ENCODE peak calls at places on chromosomes 11 and 22, in nine cellular contexts. O is tibial nerve, R is uterus, C is lower leg skin, X is spleen, N is thyroid gland, U is GM12891, W is NB4, V is A549. E is an unnamed sample.

GRCh38 chr11:63999349-64000025 is 13.2 kb downstream of the OTUB1 start:
- DNase-seq in V (no peak), N (peak), X (peak), R (peak), U (peak), W (no peak), C (peak), O (no peak), E (no peak)

GRCh38 chr11:19673924-19674390 is 38.7 kb upstream of the NAV2 start:
- DNase-seq in N (peak), O (peak), V (no peak), W (peak), C (peak), U (no peak), X (no peak), R (peak), E (no peak)

GRCh38 chr11:27721505-27722116 is 21.4 kb upstream of the BDNF start:
- DNase-seq in C (no peak), O (no peak), V (no peak), W (no peak), X (no peak), N (no peak), U (no peak), R (no peak), E (no peak)

GRCh38 chr11:118252688-118253087 is 523 bp upstream of the MPZL3 start:
- DNase-seq in C (no peak), R (no peak), U (no peak), V (no peak), X (no peak), W (peak), O (no peak), N (no peak), E (no peak)

GRCh38 chr22:20422271-20422958 is 15.2 kb downstream of the SCARF2 start:
- DNase-seq in R (no peak), W (peak), V (no peak), U (no peak), O (no peak), C (no peak), X (peak), N (no peak), E (no peak)

GRCh38 chr11:8739309-8739793 is 56.8 kb downstream of the RPL27A start:
- DNase-seq in N (peak), V (no peak), U (no peak), X (no peak), C (no peak), O (no peak), W (no peak), R (no peak), E (no peak)

GRCh38 chr11:67271548-67272284 is 5.4 kb downstream of the GRK2 start:
- DNase-seq in C (peak), U (no peak), W (peak), O (no peak), R (peak), N (no peak), X (peak), V (no peak), E (no peak)

GRCh38 chr11:42311504-42311903 is 852.1 kb upstream of the LRRC4C start:
- DNase-seq in N (no peak), C (no peak), W (no peak), X (no peak), V (no peak), R (no peak), U (no peak), O (peak), E (no peak)

GRCh38 chr11:86291466-86292262 is 10.4 kb upstream of the HIKESHI start:
- DNase-seq in U (peak), X (no peak), N (peak), C (no peak), W (peak), O (peak), V (peak), R (peak), E (peak)

GRCh38 chr11:63915961-63916836 is 765 bp downstream of the RCOR2 start:
- DNase-seq in X (peak), R (no peak), V (peak), W (peak), O (peak), C (peak), U (no peak), N (peak), E (no peak)

GRCh38 chr11:16820324-16821092 is 82.1 kb downstream of the C11orf58 start:
- DNase-seq in W (peak), C (peak), R (peak), U (peak), O (peak), X (peak), V (peak), N (peak), E (peak)

GRCh38 chr11:4496555-4497248 is 14.3 kb downstream of the OR52K1 start:
- DNase-seq in V (no peak), X (no peak), U (no peak), N (peak), C (no peak), R (no peak), O (no peak), W (no peak), E (no peak)

GRCh38 chr22:27492566-27493201 is 308.9 kb downstream of the MN1 start:
- DNase-seq in N (no peak), O (no peak), R (no peak), U (no peak), X (no peak), V (no peak), W (peak), C (no peak), E (no peak)

GRCh38 chr11:62579252-62579651 is 5.6 kb upstream of the EEF1G start:
- DNase-seq in U (no peak), R (no peak), X (no peak), C (no peak), W (no peak), V (no peak), N (no peak), O (no peak), E (no peak)

GRCh38 chr22:42757475-42757874 is 36.8 kb upstream of the A4GALT start:
- DNase-seq in O (no peak), W (no peak), R (no peak), V (no peak), N (no peak), X (no peak), C (no peak), U (no peak), E (no peak)

GRCh38 chr11:124470516-124471231 is 25.2 kb upstream of the OR8B8 start:
- DNase-seq in O (no peak), C (no peak), U (no peak), W (no peak), N (no peak), X (no peak), R (no peak), V (no peak), E (no peak)

GRCh38 chr22:36546932-36547331 is 18.0 kb upstream of the EIF3D start:
- DNase-seq in R (no peak), V (peak), C (no peak), W (peak), N (no peak), U (no peak), X (no peak), O (no peak), E (no peak)

GRCh38 chr11:57219021-57219627 is 17.9 kb downstream of the APLNR start:
- DNase-seq in R (no peak), V (no peak), W (peak), C (no peak), O (peak), U (no peak), N (no peak), X (no peak), E (no peak)

GRCh38 chr11:57214494-57214893 is 22.6 kb downstream of the APLNR start:
- DNase-seq in V (peak), W (no peak), X (no peak), U (no peak), O (no peak), N (no peak), R (peak), C (no peak), E (peak)

GRCh38 chr11:57214087-57214395 is 23.0 kb downstream of the APLNR start:
- DNase-seq in U (no peak), V (no peak), C (no peak), R (no peak), O (no peak), W (no peak), N (no peak), X (no peak), E (no peak)

GRCh38 chr11:57217053-57217452 is 20.0 kb downstream of the APLNR start:
- DNase-seq in U (no peak), O (no peak), R (peak), C (no peak), N (no peak), X (no peak), W (no peak), V (no peak), E (no peak)

GRCh38 chr11:57216463-57216862 is 20.6 kb downstream of the APLNR start:
- DNase-seq in N (no peak), X (no peak), V (no peak), C (no peak), O (no peak), U (no peak), R (no peak), W (no peak), E (no peak)
- TF ChIP-seq POLR2A in N (no peak), X (no peak), V (no peak), C (no peak), O (no peak), U (no peak), R (no peak), W (no peak), E (no peak)

GRCh38 chr11:43315966-43316365 is 4.2 kb downstream of the API5 start:
- DNase-seq in C (no peak), V (no peak), X (no peak), N (no peak), O (no peak), U (no peak), W (no peak), R (no peak), E (no peak)

GRCh38 chr11:43316451-43316850 is 4.7 kb downstream of the API5 start:
- DNase-seq in R (no peak), U (no peak), V (no peak), X (no peak), W (peak), N (no peak), O (no peak), C (no peak), E (no peak)

GRCh38 chr11:43311791-43312607 is at the start of gene API5:
- DNase-seq in V (peak), U (peak), C (peak), O (peak), W (peak), X (peak), N (peak), R (peak), E (peak)
- TF ChIP-seq POLR2A in V (peak), U (peak), C (no peak), O (peak), W (peak), X (no peak), N (peak), R (peak), E (peak)

DNA sequence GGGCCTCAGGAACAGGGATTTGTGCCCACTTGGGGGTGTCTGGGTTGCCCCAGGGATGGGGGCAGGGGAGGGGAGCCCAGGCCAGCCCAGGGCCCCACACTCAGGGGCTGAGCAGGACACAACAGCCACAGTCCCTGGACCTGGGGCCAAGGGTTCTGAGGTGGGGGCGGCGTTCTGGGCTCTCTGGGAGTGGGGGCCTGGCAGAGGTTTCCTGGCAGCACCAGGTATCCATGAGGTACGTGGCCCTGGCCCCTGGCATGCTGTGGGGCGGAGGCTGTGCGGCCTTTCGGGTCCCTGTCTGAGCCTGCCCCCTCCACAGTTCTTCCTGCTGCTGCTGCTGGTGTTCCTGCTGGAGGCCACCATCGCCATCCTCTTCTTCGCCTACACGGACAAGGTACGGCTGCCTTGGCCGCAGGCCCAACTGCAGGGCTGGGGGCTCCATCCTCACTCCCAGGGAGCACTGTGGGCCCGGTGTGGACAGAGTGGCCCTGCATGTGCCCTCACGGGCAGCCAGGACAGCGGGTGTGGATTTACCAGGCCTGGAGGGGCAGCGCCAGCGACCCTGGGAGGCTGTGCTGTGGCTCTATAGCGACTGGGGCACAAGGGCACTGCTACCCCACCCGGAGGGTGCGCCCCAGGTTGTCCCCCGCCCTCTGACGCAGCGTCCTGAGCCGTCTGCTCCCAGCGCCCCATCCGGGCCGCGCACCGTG is 21.6 kb downstream of the TSPAN4 start:
- DNase-seq in W (no peak), C (no peak), V (no peak), R (no peak), U (no peak), N (no peak), X (no peak), O (no peak), E (no peak)
- TF ChIP-seq POLR2A in W (no peak), C (no peak), V (no peak), R (no peak), U (no peak), N (no peak), X (no peak), O (no peak), E (no peak)

GRCh38 chr11:10504490-10504889 is 36.5 kb downstream of the RNF141 start:
- DNase-seq in X (peak), R (no peak), N (no peak), C (peak), W (no peak), V (no peak), U (no peak), O (no peak), E (no peak)

GRCh38 chr11:10503217-10503616 is 37.8 kb downstream of the RNF141 start:
- DNase-seq in X (no peak), O (no peak), V (no peak), U (no peak), N (no peak), C (no peak), W (peak), R (no peak), E (no peak)

GRCh38 chr11:10503777-10504176 is 37.2 kb downstream of the RNF141 start:
- DNase-seq in R (no peak), U (no peak), C (peak), O (no peak), N (no peak), W (peak), X (no peak), V (no peak), E (no peak)

GRCh38 chr11:10502065-10502680 is 38.8 kb downstream of the RNF141 start:
- DNase-seq in R (no peak), U (no peak), C (peak), N (no peak), X (no peak), W (no peak), O (no peak), V (no peak), E (no peak)

DNA sequence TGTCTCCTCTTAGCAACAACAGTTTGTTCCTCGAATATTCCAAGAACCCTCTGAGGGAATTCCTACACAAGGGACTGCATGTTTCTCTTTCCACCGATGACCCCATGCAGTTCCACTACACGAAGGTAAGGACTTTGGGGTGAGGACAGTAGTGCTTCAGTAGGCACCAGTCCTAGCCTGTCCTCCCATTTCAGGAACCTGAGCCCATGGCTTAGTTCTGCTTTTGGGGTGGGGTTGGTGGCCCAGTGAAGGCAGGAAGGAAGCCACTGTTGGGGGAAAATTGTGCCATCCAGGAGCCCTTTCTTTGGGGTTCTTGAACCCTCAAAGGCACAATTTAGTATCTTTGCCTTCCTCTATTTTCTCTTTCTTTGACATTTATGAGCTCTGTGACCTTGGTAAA is 38.2 kb downstream of the RNF141 start:
- DNase-seq in C (peak), U (no peak), O (no peak), V (no peak), W (peak), R (no peak), X (peak), N (no peak), E (no peak)
- TF ChIP-seq POLR2A in C (no peak), U (no peak), O (no peak), V (no peak), W (no peak), R (no peak), X (no peak), N (no peak), E (no peak)

DNA sequence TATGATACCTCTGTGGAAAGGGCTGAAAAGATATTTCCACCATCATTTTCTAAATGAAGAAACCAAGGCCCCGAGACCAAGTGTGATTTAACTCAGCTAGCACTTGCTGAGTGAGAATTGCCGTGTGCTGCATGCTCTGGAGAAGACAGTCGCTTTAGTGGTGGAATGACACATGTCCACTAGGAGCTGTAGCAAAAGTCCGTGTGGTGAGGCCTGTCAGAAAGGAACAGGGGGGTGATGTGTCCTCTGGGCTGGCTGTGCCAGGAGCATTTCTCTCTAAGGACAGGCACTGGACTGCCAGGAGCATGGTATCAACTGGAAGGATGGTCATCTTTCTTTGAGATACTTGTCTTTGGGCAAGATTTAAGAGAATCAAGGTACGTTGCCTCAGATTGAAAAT is 72.8 kb downstream of the ATXN10 start:
- DNase-seq in W (no peak), C (no peak), X (no peak), N (no peak), V (no peak), U (no peak), O (no peak), R (no peak), E (no peak)
- TF ChIP-seq POLR2A in W (no peak), C (no peak), X (no peak), N (no peak), V (no peak), U (no peak), O (no peak), R (no peak), E (no peak)

DNA sequence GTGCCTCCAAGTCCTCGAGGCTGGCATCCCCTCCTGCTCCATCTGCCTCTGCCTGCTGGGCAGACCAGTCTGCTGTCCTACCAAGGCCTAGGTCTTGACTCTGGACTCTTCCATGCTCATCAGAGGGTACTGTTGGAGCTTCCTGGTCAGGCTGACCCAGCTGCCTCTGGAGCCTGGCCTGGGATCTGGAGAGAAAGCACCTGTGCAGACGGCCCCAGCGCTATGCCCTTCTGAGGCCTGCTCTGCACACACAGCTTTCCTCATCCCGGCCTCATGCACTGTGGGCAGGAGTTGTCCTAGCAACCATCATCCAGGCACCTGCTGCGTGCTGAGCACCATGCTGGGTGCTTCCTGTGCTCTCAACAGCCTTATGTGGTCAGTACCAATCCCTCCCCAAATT is 70.8 kb downstream of the CDKN1C start:
- DNase-seq in R (peak), W (no peak), V (no peak), O (no peak), C (no peak), U (no peak), X (peak), N (no peak), E (no peak)
- TF ChIP-seq POLR2A in R (no peak), W (no peak), V (no peak), O (no peak), C (no peak), U (no peak), X (no peak), N (no peak), E (no peak)

E was measured in H54.